ENCODE peak calls at places on chromosomes 3 and 15, in nine cellular contexts. C, B, N, T, D, M, E, F and L are unnamed samples.

GRCh38 chr15:66634540-66634939 is 67.5 kb upstream of the SMAD6 start:
- DNase-seq in C (no peak), B (no peak), N (no peak), T (no peak), D (no peak), M (no peak), E (no peak), F (no peak), L (no peak)

GRCh38 chr3:197749315-197749600 is 425 bp upstream of the FYTTD1 start:
- DNase-seq in C (peak), B (peak), N (no peak), T (no peak), D (no peak), M (peak), E (no peak), F (peak), L (peak)

GRCh38 chr15:58717357-58717756 is 32.1 kb downstream of the ADAM10 start:
- DNase-seq in C (no peak), B (no peak), N (no peak), T (no peak), D (no peak), M (no peak), E (no peak), F (no peak), L (no peak)

GRCh38 chr15:82587805-82588204 is 47.5 kb upstream of the RPS17 start:
- DNase-seq in C (no peak), B (no peak), N (no peak), T (no peak), D (no peak), M (no peak), E (no peak), F (no peak), L (peak)

GRCh38 chr15:66215811-66216210 is 37.7 kb downstream of the MEGF11 start:
- DNase-seq in C (no peak), B (no peak), N (no peak), T (no peak), D (no peak), M (no peak), E (no peak), F (no peak), L (no peak)

GRCh38 chr3:27449530-27450150 is 34.5 kb downstream of the SLC4A7 start:
- DNase-seq in C (no peak), B (no peak), N (no peak), T (no peak), D (no peak), M (no peak), E (no peak), F (no peak), L (no peak)

GRCh38 chr15:60351066-60351465 is 46.7 kb downstream of the ANXA2 start:
- DNase-seq in C (no peak), B (no peak), N (no peak), T (no peak), D (no peak), M (no peak), E (no peak), F (peak), L (no peak)

GRCh38 chr3:65811050-65811766 is 227.5 kb downstream of the MAGI1 start:
- DNase-seq in C (no peak), B (no peak), N (no peak), T (no peak), D (no peak), M (no peak), E (peak), F (no peak), L (no peak)

GRCh38 chr15:78715930-78716329 is 74.9 kb upstream of the CHRNB4 start:
- DNase-seq in C (no peak), B (no peak), N (no peak), T (peak), D (no peak), M (no peak), E (no peak), F (no peak), L (no peak)

GRCh38 chr3:141151439-141151838 is 80.2 kb upstream of the PXYLP1 start:
- DNase-seq in C (no peak), B (no peak), N (no peak), T (no peak), D (no peak), M (no peak), E (peak), F (no peak), L (no peak)

GRCh38 chr15:88989578-88989977 is 76.4 kb upstream of the MFGE8 start:
- DNase-seq in C (no peak), B (no peak), N (no peak), T (no peak), D (no peak), M (no peak), E (no peak), F (no peak), L (no peak)

GRCh38 chr15:101213570-101213969 is 38.3 kb downstream of the CHSY1 start:
- DNase-seq in C (no peak), B (no peak), N (no peak), T (no peak), D (no peak), M (no peak), E (no peak), F (no peak), L (no peak)

GRCh38 chr3:171976526-171976925 is 62.9 kb upstream of the FNDC3B start:
- DNase-seq in C (no peak), B (no peak), N (no peak), T (no peak), D (no peak), M (no peak), E (no peak), F (no peak), L (no peak)

GRCh38 chr15:81297580-81298575 is 26.1 kb downstream of the STARD5 start:
- DNase-seq in C (no peak), B (no peak), N (peak), T (peak), D (no peak), M (no peak), E (no peak), F (no peak), L (no peak)

GRCh38 chr3:137760341-137761098 is 3.6 kb upstream of the SOX14 start:
- DNase-seq in C (no peak), B (no peak), N (no peak), T (no peak), D (no peak), M (no peak), E (no peak), F (no peak), L (peak)

GRCh38 chr3:23629181-23629893 is 176.4 kb upstream of the UBE2E1 start:
- DNase-seq in C (no peak), B (no peak), N (no peak), T (no peak), D (no peak), M (no peak), E (no peak), F (peak), L (no peak)

GRCh38 chr15:32888221-32888761 is 170.5 kb downstream of the GREM1 start:
- DNase-seq in C (no peak), B (no peak), N (no peak), T (no peak), D (no peak), M (no peak), E (no peak), F (no peak), L (no peak)

GRCh38 chr15:41417418-41417811 is 520 bp downstream of the RTF1 start:
- DNase-seq in C (peak), B (no peak), N (peak), T (no peak), D (no peak), M (no peak), E (peak), F (no peak), L (peak)

GRCh38 chr3:43093974-43094373 is 11.9 kb downstream of the POMGNT2 start:
- DNase-seq in C (no peak), B (no peak), N (no peak), T (no peak), D (no peak), M (no peak), E (no peak), F (no peak), L (no peak)